ENCODE peak calls at places on chromosomes 13 and 19, in five cellular contexts. One of them, this sample, is unnamed.

GRCh38 chr19:55670280-55671053 is 4.6 kb upstream of the EPN1 start:
- DNase-seq in H54: peak; percentile 98
- DNase-seq in NCI-H1092 treated with DMSO at 0.1 percent for 48 hours: peak; percentile 21
- DNase-seq in LoVo: no peak
- DNase-seq in A172: peak; percentile 99
- DNase-seq in this sample: no peak

GRCh38 chr13:63948045-63948444 is 2532.4 kb upstream of the PCDH20 start:
- DNase-seq in H54: no peak
- DNase-seq in NCI-H1092 treated with DMSO at 0.1 percent for 48 hours: no peak
- DNase-seq in LoVo: no peak
- DNase-seq in A172: peak; percentile 2
- DNase-seq in this sample: no peak

GRCh38 chr19:17610384-17610783 is 54.9 kb downstream of the COLGALT1 start:
- DNase-seq in H54: peak; percentile 82
- DNase-seq in NCI-H1092 treated with DMSO at 0.1 percent for 48 hours: no peak
- DNase-seq in LoVo: no peak
- DNase-seq in A172: peak; percentile 67
- DNase-seq in this sample: peak; percentile 41

GRCh38 chr19:862529-863304 is 3.3 kb downstream of the CFD start:
- DNase-seq in H54: no peak
- DNase-seq in NCI-H1092 treated with DMSO at 0.1 percent for 48 hours: no peak
- DNase-seq in LoVo: no peak
- DNase-seq in A172: no peak
- DNase-seq in this sample: peak; percentile 47

GRCh38 chr13:36998624-36999041 is 507 bp downstream of the ALG5 start:
- DNase-seq in H54: no peak
- DNase-seq in NCI-H1092 treated with DMSO at 0.1 percent for 48 hours: peak; percentile 27
- DNase-seq in LoVo: peak; percentile 11
- DNase-seq in A172: no peak
- DNase-seq in this sample: peak; percentile 12

GRCh38 chr13:97976551-97977375 is 23.3 kb downstream of the IPO5 start:
- DNase-seq in H54: peak; percentile 44
- DNase-seq in NCI-H1092 treated with DMSO at 0.1 percent for 48 hours: peak; percentile 65
- DNase-seq in LoVo: peak; percentile 6
- DNase-seq in A172: peak; percentile 11
- DNase-seq in this sample: peak; percentile 84

GRCh38 chr13:74040200-74040599 is 94.0 kb downstream of the KLF12 start:
- DNase-seq in H54: peak; percentile 30
- DNase-seq in NCI-H1092 treated with DMSO at 0.1 percent for 48 hours: no peak
- DNase-seq in LoVo: peak; percentile 58
- DNase-seq in A172: peak; percentile 51
- DNase-seq in this sample: peak; percentile 70

GRCh38 chr13:95643814-95644598 is 500 bp downstream of the DZIP1 start:
- DNase-seq in H54: peak; percentile 58
- DNase-seq in NCI-H1092 treated with DMSO at 0.1 percent for 48 hours: peak; percentile 78
- DNase-seq in LoVo: no peak
- DNase-seq in A172: peak; percentile 13
- DNase-seq in this sample: no peak

GRCh38 chr19:3358919-3359849 is 7.2 kb upstream of the NFIC start:
- DNase-seq in H54: peak; percentile 83
- DNase-seq in NCI-H1092 treated with DMSO at 0.1 percent for 48 hours: peak; percentile 19
- DNase-seq in LoVo: peak; percentile 41
- DNase-seq in A172: no peak
- DNase-seq in this sample: no peak

GRCh38 chr19:40822161-40822560 is 23.2 kb downstream of the EGLN2 start:
- DNase-seq in H54: no peak
- DNase-seq in NCI-H1092 treated with DMSO at 0.1 percent for 48 hours: no peak
- DNase-seq in LoVo: no peak
- DNase-seq in A172: no peak
- DNase-seq in this sample: no peak

GRCh38 chr19:56811480-56811879 is 29.0 kb downstream of the PEG3 start:
- DNase-seq in H54: no peak
- DNase-seq in NCI-H1092 treated with DMSO at 0.1 percent for 48 hours: no peak
- DNase-seq in LoVo: no peak
- DNase-seq in A172: no peak
- DNase-seq in this sample: no peak

GRCh38 chr13:40648841-40649240 is 17.6 kb downstream of the FOXO1 start:
- DNase-seq in H54: no peak
- DNase-seq in NCI-H1092 treated with DMSO at 0.1 percent for 48 hours: no peak
- DNase-seq in LoVo: no peak
- DNase-seq in A172: no peak
- DNase-seq in this sample: no peak

GRCh38 chr13:87669379-87669978 is 1.7 kb upstream of the SLITRK5 start:
- DNase-seq in H54: no peak
- DNase-seq in NCI-H1092 treated with DMSO at 0.1 percent for 48 hours: peak; percentile 80
- DNase-seq in LoVo: peak; percentile 8
- DNase-seq in A172: peak; percentile 44
- DNase-seq in this sample: peak; percentile 25

This sample was measured in SW480.